ENCODE peak calls at places on chromosomes 16 and 17, in eight cellular contexts. One of them, this sample, is unnamed.

GRCh38 chr17:1713878-1714487 is 3.8 kb upstream of the TLCD2 start:
- DNase-seq in neural progenitor cell: peak; percentile 86
- DNase-seq in stomach: peak; percentile 54
- DNase-seq in lung: no peak
- DNase-seq in uterus: peak; percentile 51
- DNase-seq in heart left ventricle: no peak
- DNase-seq in psoas muscle: peak; percentile 62
- DNase-seq in CD8-positive, alpha-beta memory T cell: no peak
- DNase-seq in this sample: no peak

GRCh38 chr17:79923974-79924638 is 84.9 kb upstream of the CBX4 start:
- DNase-seq in stomach: peak; percentile 70
- DNase-seq in neural progenitor cell: peak; percentile 90
- DNase-seq in psoas muscle: no peak
- DNase-seq in heart left ventricle: no peak
- DNase-seq in lung: no peak
- DNase-seq in CD8-positive, alpha-beta memory T cell: no peak
- DNase-seq in uterus: no peak
- DNase-seq in this sample: no peak

GRCh38 chr17:41322264-41322902 is 6.9 kb upstream of the KRTAP17-1 start:
- DNase-seq in neural progenitor cell: peak; percentile 44
- DNase-seq in CD8-positive, alpha-beta memory T cell: no peak
- DNase-seq in heart left ventricle: no peak
- DNase-seq in stomach: no peak
- DNase-seq in lung: no peak
- DNase-seq in uterus: no peak
- DNase-seq in psoas muscle: no peak
- DNase-seq in this sample: no peak

GRCh38 chr17:46935658-46936266 is 12.8 kb downstream of the GOSR2 start:
- DNase-seq in uterus: no peak
- DNase-seq in stomach: peak; percentile 43
- DNase-seq in lung: no peak
- DNase-seq in psoas muscle: no peak
- DNase-seq in heart left ventricle: no peak
- DNase-seq in CD8-positive, alpha-beta memory T cell: no peak
- DNase-seq in neural progenitor cell: no peak
- DNase-seq in this sample: no peak

GRCh38 chr16:57875347-57875746 is 73.1 kb upstream of the KIFC3 start:
- DNase-seq in heart left ventricle: no peak
- DNase-seq in neural progenitor cell: no peak
- DNase-seq in stomach: no peak
- DNase-seq in uterus: no peak
- DNase-seq in lung: no peak
- DNase-seq in psoas muscle: no peak
- DNase-seq in CD8-positive, alpha-beta memory T cell: no peak
- DNase-seq in this sample: no peak

GRCh38 chr16:75606507-75606906 is 16.6 kb downstream of the ADAT1 start:
- DNase-seq in CD8-positive, alpha-beta memory T cell: no peak
- DNase-seq in heart left ventricle: no peak
- DNase-seq in psoas muscle: no peak
- DNase-seq in neural progenitor cell: no peak
- DNase-seq in stomach: no peak
- DNase-seq in lung: no peak
- DNase-seq in uterus: no peak
- DNase-seq in this sample: no peak

GRCh38 chr17:21039839-21040575 is 2.8 kb downstream of the USP22 start:
- DNase-seq in heart left ventricle: no peak
- DNase-seq in psoas muscle: no peak
- DNase-seq in neural progenitor cell: peak; percentile 40
- DNase-seq in lung: no peak
- DNase-seq in CD8-positive, alpha-beta memory T cell: no peak
- DNase-seq in uterus: no peak
- DNase-seq in stomach: no peak
- DNase-seq in this sample: no peak

GRCh38 chr17:58399974-58400373 is 17.4 kb downstream of the RNF43 start:
- DNase-seq in stomach: no peak
- DNase-seq in neural progenitor cell: no peak
- DNase-seq in heart left ventricle: no peak
- DNase-seq in lung: no peak
- DNase-seq in uterus: no peak
- DNase-seq in CD8-positive, alpha-beta memory T cell: no peak
- DNase-seq in psoas muscle: no peak
- DNase-seq in this sample: no peak

GRCh38 chr17:27473748-27474609 is 17.7 kb downstream of the KSR1 start:
- DNase-seq in heart left ventricle: peak; percentile 64
- DNase-seq in psoas muscle: no peak
- DNase-seq in neural progenitor cell: no peak
- DNase-seq in CD8-positive, alpha-beta memory T cell: peak; percentile 85
- DNase-seq in uterus: no peak
- DNase-seq in stomach: peak; percentile 91
- DNase-seq in lung: peak; percentile 57
- DNase-seq in this sample: peak; percentile 36

GRCh38 chr16:89031715-89032659 is 55.0 kb upstream of the CBFA2T3 start:
- DNase-seq in psoas muscle: peak; percentile 46
- DNase-seq in neural progenitor cell: no peak
- DNase-seq in heart left ventricle: no peak
- DNase-seq in uterus: no peak
- DNase-seq in CD8-positive, alpha-beta memory T cell: peak; percentile 74
- DNase-seq in stomach: peak; percentile 37
- DNase-seq in lung: peak; percentile 42
- DNase-seq in this sample: peak; percentile 26

GRCh38 chr17:61202564-61202963 is 197.1 kb upstream of the TBX2 start:
- DNase-seq in stomach: no peak
- DNase-seq in psoas muscle: no peak
- DNase-seq in neural progenitor cell: no peak
- DNase-seq in CD8-positive, alpha-beta memory T cell: no peak
- DNase-seq in heart left ventricle: no peak
- DNase-seq in lung: no peak
- DNase-seq in uterus: no peak
- DNase-seq in this sample: no peak

GRCh38 chr16:5422047-5422446 is 324.5 kb upstream of the EEF2KMT start:
- DNase-seq in uterus: no peak
- DNase-seq in stomach: no peak
- DNase-seq in heart left ventricle: no peak
- DNase-seq in lung: no peak
- DNase-seq in CD8-positive, alpha-beta memory T cell: no peak
- DNase-seq in neural progenitor cell: no peak
- DNase-seq in psoas muscle: no peak
- DNase-seq in this sample: no peak
- H3K9me3 ChIP-seq in uterus: no peaks in the 10 kb centered on the region
- H3K9me3 ChIP-seq in stomach: no peaks in the 10 kb centered on the region
- H3K9me3 ChIP-seq in heart left ventricle: no peaks in the 10 kb centered on the region
- H3K9me3 ChIP-seq in lung: peaks cover 1% of the 10 kb centered on the region
- H3K9me3 ChIP-seq in CD8-positive, alpha-beta memory T cell: no peaks in the 10 kb centered on the region
- H3K9me3 ChIP-seq in neural progenitor cell: no peaks in the 10 kb centered on the region
- H3K9me3 ChIP-seq in psoas muscle: no peaks in the 10 kb centered on the region
- H3K9me3 ChIP-seq in this sample: no peaks in the 10 kb centered on the region

DNA sequence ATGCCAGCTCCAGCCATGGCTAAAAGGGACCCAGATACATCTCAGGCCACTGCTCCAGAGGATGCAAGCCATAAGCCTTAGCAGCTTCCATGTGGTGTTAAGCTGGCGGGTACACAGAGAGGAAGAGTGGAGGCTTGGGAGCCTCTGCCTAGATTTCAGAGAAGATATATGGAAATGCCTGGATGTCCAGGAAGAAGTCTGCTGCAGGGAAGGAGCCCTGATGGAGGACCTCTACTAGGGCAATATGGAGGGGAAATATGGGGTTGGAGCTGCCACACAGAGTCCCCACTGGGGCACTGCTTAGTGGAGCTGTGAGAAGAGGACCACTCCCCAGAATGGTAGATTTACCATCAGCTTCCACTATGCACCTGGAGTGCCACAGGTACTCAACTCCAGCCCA is 32.1 kb downstream of the RNF112 start:
- DNase-seq in CD8-positive, alpha-beta memory T cell: no peak
- DNase-seq in neural progenitor cell: no peak
- DNase-seq in heart left ventricle: no peak
- DNase-seq in uterus: no peak
- DNase-seq in lung: no peak
- DNase-seq in stomach: no peak
- DNase-seq in psoas muscle: no peak
- DNase-seq in this sample: no peak
- H3K9me3 ChIP-seq in CD8-positive, alpha-beta memory T cell: no peaks in the 10 kb centered on the region
- H3K9me3 ChIP-seq in neural progenitor cell: peaks cover 7% of the 10 kb centered on the region
- H3K9me3 ChIP-seq in heart left ventricle: no peaks in the 10 kb centered on the region
- H3K9me3 ChIP-seq in uterus: no peaks in the 10 kb centered on the region
- H3K9me3 ChIP-seq in lung: peaks cover 5% of the 10 kb centered on the region
- H3K9me3 ChIP-seq in stomach: peaks cover 8% of the 10 kb centered on the region
- H3K9me3 ChIP-seq in psoas muscle: no peaks in the 10 kb centered on the region
- H3K9me3 ChIP-seq in this sample: no peaks in the 10 kb centered on the region

GRCh38 chr16:35450648-35451047 is 1991.2 kb downstream of the TP53TG3F start:
- DNase-seq in CD8-positive, alpha-beta memory T cell: no peak
- DNase-seq in stomach: no peak
- DNase-seq in lung: no peak
- DNase-seq in neural progenitor cell: no peak
- DNase-seq in uterus: no peak
- DNase-seq in heart left ventricle: no peak
- DNase-seq in psoas muscle: no peak
- DNase-seq in this sample: no peak
- H3K9me3 ChIP-seq in CD8-positive, alpha-beta memory T cell: peaks cover 12% of the 10 kb centered on the region
- H3K9me3 ChIP-seq in stomach: peaks cover 95% of the 10 kb centered on the region
- H3K9me3 ChIP-seq in lung: peaks cover 29% of the 10 kb centered on the region
- H3K9me3 ChIP-seq in neural progenitor cell: peaks cover 25% of the 10 kb centered on the region
- H3K9me3 ChIP-seq in uterus: no peaks in the 10 kb centered on the region
- H3K9me3 ChIP-seq in heart left ventricle: peaks cover 41% of the 10 kb centered on the region
- H3K9me3 ChIP-seq in psoas muscle: peaks cover 24% of the 10 kb centered on the region
- H3K9me3 ChIP-seq in this sample: no peaks in the 10 kb centered on the region

DNA sequence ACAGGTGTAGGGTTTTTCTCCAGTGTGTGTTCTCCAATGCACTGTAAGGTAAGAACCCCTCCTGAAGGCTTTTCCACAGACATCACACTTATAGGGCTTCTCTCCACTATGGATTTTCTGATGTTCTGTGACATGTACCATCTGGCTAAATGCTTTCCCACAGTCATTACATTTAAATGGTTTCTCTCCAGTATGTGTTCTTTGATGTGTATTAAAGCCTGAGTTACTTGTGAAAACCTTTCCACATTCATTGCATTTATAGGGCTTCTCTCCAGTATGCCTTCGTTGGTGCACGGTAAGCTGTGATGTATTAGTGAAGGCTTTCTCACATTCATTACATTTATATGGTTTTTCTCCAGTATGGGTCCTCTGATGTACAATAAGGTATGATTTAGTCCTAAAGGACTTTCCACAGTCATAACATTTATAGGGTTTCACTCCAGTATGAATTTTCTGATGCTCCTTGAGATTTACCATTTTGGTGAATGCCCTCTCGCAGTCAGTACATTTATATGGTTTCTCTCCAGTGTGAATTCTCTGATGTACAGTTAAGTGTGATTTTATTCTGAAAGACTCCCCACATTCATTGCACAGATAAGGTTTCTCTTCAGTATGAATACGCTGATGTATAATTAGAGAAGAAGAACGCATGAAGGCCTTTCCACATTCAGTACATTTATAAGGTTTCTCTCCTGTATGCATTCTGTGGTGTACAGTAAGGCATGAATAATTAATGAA is 30.9 kb downstream of the ZNF624 start:
- DNase-seq in lung: no peak
- DNase-seq in CD8-positive, alpha-beta memory T cell: no peak
- DNase-seq in psoas muscle: no peak
- DNase-seq in neural progenitor cell: no peak
- DNase-seq in heart left ventricle: no peak
- DNase-seq in stomach: no peak
- DNase-seq in uterus: no peak
- DNase-seq in this sample: no peak
- H3K9me3 ChIP-seq in lung: peaks cover 19% of the 10 kb centered on the region
- H3K9me3 ChIP-seq in CD8-positive, alpha-beta memory T cell: peaks cover 37% of the 10 kb centered on the region
- H3K9me3 ChIP-seq in psoas muscle: peaks cover 87% of the 10 kb centered on the region
- H3K9me3 ChIP-seq in neural progenitor cell: peaks cover 48% of the 10 kb centered on the region
- H3K9me3 ChIP-seq in heart left ventricle: peaks cover 91% of the 10 kb centered on the region
- H3K9me3 ChIP-seq in stomach: peaks cover 97% of the 10 kb centered on the region
- H3K9me3 ChIP-seq in uterus: peaks cover 66% of the 10 kb centered on the region
- H3K9me3 ChIP-seq in this sample: peaks cover 43% of the 10 kb centered on the region

DNA sequence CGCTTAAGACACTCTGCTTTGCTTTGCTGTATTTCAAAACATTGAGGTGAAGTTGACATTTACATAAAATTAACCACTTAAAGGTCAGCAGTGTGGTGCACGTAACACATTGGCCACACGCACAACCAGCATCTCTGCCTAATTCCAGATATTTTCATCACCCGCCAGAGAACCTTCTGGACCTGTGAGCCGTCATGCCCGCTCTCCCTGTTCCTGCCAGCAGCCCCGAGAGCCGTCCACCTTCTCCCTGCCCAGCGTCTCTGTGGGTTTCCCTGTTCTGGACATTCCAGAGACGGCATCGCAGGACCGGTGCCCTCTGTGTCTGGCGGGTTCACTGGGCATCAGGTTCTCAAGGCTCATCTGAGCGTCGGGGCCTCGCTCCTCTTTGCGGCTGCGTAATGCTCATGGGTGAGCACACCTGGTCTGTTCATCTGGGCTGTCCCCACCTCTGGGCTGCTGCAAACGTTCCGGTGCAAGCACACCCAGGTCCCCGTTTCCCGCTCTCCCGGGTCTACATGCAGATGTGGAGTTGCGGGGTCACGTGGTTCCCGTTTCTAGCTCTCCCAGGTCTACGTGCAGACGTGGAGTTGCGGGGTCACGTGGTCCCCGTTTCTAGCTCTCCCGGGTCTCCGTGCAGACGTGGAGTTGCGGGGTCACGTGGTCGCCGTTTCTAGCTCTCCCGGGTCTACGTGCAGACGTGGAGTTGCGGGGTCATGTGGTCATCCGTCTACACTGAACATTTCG is 48.1 kb upstream of the GNG13 start:
- DNase-seq in stomach: no peak
- DNase-seq in heart left ventricle: no peak
- DNase-seq in neural progenitor cell: no peak
- DNase-seq in uterus: no peak
- DNase-seq in lung: no peak
- DNase-seq in psoas muscle: peak; percentile 24
- DNase-seq in CD8-positive, alpha-beta memory T cell: no peak
- DNase-seq in this sample: no peak
- H3K9me3 ChIP-seq in stomach: peaks cover 31% of the 10 kb centered on the region
- H3K9me3 ChIP-seq in heart left ventricle: no peaks in the 10 kb centered on the region
- H3K9me3 ChIP-seq in neural progenitor cell: no peaks in the 10 kb centered on the region
- H3K9me3 ChIP-seq in uterus: no peaks in the 10 kb centered on the region
- H3K9me3 ChIP-seq in lung: peaks cover 6% of the 10 kb centered on the region
- H3K9me3 ChIP-seq in psoas muscle: no peaks in the 10 kb centered on the region
- H3K9me3 ChIP-seq in CD8-positive, alpha-beta memory T cell: no peaks in the 10 kb centered on the region
- H3K9me3 ChIP-seq in this sample: no peaks in the 10 kb centered on the region

DNA sequence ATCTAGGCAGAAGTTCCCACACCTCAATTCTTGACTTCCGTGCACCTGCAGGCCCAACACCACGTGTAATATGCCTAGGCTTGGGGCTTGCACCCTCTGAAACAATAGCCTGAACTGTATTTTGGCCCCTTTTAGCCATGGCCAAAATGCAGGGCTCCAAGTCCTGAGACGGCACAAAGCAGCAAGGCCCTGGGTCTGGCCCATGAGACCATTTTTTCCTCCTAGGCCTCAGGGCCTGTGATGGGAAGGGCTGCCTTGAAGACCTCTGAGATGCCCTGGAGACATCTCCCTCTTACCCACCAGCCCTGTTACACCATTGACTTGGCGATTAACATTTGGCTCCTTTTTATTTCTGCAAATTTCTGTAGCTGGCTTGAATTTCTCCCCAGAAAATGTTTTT is 238.6 kb downstream of the CDH13 start:
- DNase-seq in uterus: no peak
- DNase-seq in CD8-positive, alpha-beta memory T cell: no peak
- DNase-seq in stomach: no peak
- DNase-seq in heart left ventricle: no peak
- DNase-seq in psoas muscle: no peak
- DNase-seq in lung: no peak
- DNase-seq in neural progenitor cell: no peak
- DNase-seq in this sample: no peak
- H3K9me3 ChIP-seq in uterus: no peaks in the 10 kb centered on the region
- H3K9me3 ChIP-seq in CD8-positive, alpha-beta memory T cell: no peaks in the 10 kb centered on the region
- H3K9me3 ChIP-seq in stomach: peaks cover 16% of the 10 kb centered on the region
- H3K9me3 ChIP-seq in heart left ventricle: no peaks in the 10 kb centered on the region
- H3K9me3 ChIP-seq in psoas muscle: no peaks in the 10 kb centered on the region
- H3K9me3 ChIP-seq in lung: peaks cover 9% of the 10 kb centered on the region
- H3K9me3 ChIP-seq in neural progenitor cell: no peaks in the 10 kb centered on the region
- H3K9me3 ChIP-seq in this sample: no peaks in the 10 kb centered on the region

GRCh38 chr16:80344570-80344969 is 196.2 kb upstream of the DYNLRB2 start:
- DNase-seq in psoas muscle: no peak
- DNase-seq in neural progenitor cell: no peak
- DNase-seq in stomach: no peak
- DNase-seq in lung: no peak
- DNase-seq in uterus: no peak
- DNase-seq in CD8-positive, alpha-beta memory T cell: no peak
- DNase-seq in heart left ventricle: no peak
- DNase-seq in this sample: no peak
- H3K9me3 ChIP-seq in psoas muscle: no peaks in the 10 kb centered on the region
- H3K9me3 ChIP-seq in neural progenitor cell: no peaks in the 10 kb centered on the region
- H3K9me3 ChIP-seq in stomach: no peaks in the 10 kb centered on the region
- H3K9me3 ChIP-seq in lung: peaks cover 2% of the 10 kb centered on the region
- H3K9me3 ChIP-seq in uterus: no peaks in the 10 kb centered on the region
- H3K9me3 ChIP-seq in CD8-positive, alpha-beta memory T cell: no peaks in the 10 kb centered on the region
- H3K9me3 ChIP-seq in heart left ventricle: no peaks in the 10 kb centered on the region
- H3K9me3 ChIP-seq in this sample: no peaks in the 10 kb centered on the region

This sample was measured in T-helper 17 cell.